ENCODE peak calls at places on chromosomes 6 and 20, in nine cellular contexts. P is HFFc6; A is cerebellum; I is WTC11; V is left cardiac atrium; D is activated T-cell treated with anti-CD3 and anti-CD28 coated beads, Interleukin-2, amount 50 U/mL, for 1 hour; L is Daoy; W is A549; S is foreskin fibroblast. Q is an unnamed sample.

GRCh38 chr6:25138024-25138696 is 141.0 kb upstream of the CARMIL1 start:
- DNase-seq in D (peak), I (no peak), W (peak), S (peak), P (peak), L (peak), A (no peak), V (peak), Q (no peak)

GRCh38 chr6:128057541-128058335 is 156.9 kb upstream of the THEMIS start:
- DNase-seq in P (peak), S (peak), I (no peak), L (no peak), W (no peak), D (no peak), V (no peak), A (no peak), Q (no peak)

GRCh38 chr20:10115021-10115420 is 80.2 kb downstream of the ANKEF1 start:
- DNase-seq in A (no peak), L (peak), V (no peak), S (peak), P (peak), I (no peak), D (no peak), W (no peak), Q (no peak)

GRCh38 chr6:116969211-116969863 is 92.3 kb downstream of the RFX6 start:
- DNase-seq in L (peak), I (no peak), V (peak), W (peak), S (peak), P (peak), D (no peak), A (peak), Q (peak)

GRCh38 chr6:144582939-144583613 is 297.9 kb downstream of the UTRN start:
- DNase-seq in W (no peak), V (peak), D (peak), P (no peak), A (no peak), L (no peak), I (peak), S (peak), Q (peak)

GRCh38 chr20:12409501-12409900 is 491.8 kb downstream of the BTBD3 start:
- DNase-seq in D (no peak), V (no peak), P (no peak), W (no peak), S (no peak), A (no peak), I (no peak), L (no peak), Q (no peak)

GRCh38 chr6:29631209-29631810 is 1.7 kb downstream of the GABBR1 start:
- DNase-seq in P (no peak), L (no peak), D (no peak), W (no peak), I (peak), A (no peak), V (no peak), S (no peak), Q (peak)

GRCh38 chr6:68738039-68738438 is 103.0 kb downstream of the ADGRB3 start:
- DNase-seq in S (no peak), I (no peak), P (no peak), A (no peak), W (no peak), L (no peak), D (no peak), V (no peak), Q (no peak)

GRCh38 chr6:1689141-1689540 is 79.4 kb downstream of the FOXC1 start:
- DNase-seq in P (peak), A (no peak), L (no peak), W (no peak), S (peak), I (no peak), V (no peak), D (no peak), Q (no peak)

GRCh38 chr6:145368075-145368474 is 367.2 kb downstream of the EPM2A start:
- DNase-seq in A (no peak), D (no peak), V (no peak), W (no peak), S (peak), P (no peak), I (no peak), L (no peak), Q (no peak)

GRCh38 chr20:62134735-62135231 is 8.4 kb downstream of the PSMA7 start:
- DNase-seq in W (no peak), L (no peak), A (no peak), V (no peak), D (no peak), P (no peak), S (peak), I (no peak), Q (no peak)

GRCh38 chr6:137218473-137218916 is 690 bp downstream of the IFNGR1 start:
- DNase-seq in S (peak), W (no peak), P (peak), I (no peak), L (peak), A (peak), D (no peak), V (no peak), Q (peak)

GRCh38 chr20:34112600-34113061 is 588 bp upstream of the EIF2S2 start:
- DNase-seq in D (no peak), L (peak), S (peak), A (no peak), I (peak), W (peak), V (no peak), P (no peak), Q (peak)

GRCh38 chr6:15280023-15280422 is 34.2 kb downstream of the JARID2 start:
- DNase-seq in I (no peak), A (no peak), W (no peak), S (no peak), V (no peak), L (no peak), P (peak), D (no peak), Q (no peak)

GRCh38 chr20:15611579-15611978 is 961.7 kb downstream of the KIF16B start:
- DNase-seq in S (no peak), V (no peak), L (no peak), W (no peak), I (no peak), A (no peak), P (no peak), D (no peak), Q (no peak)

GRCh38 chr6:52573295-52573694 is 3.6 kb downstream of the TRAM2 start:
- DNase-seq in P (peak), D (no peak), S (peak), I (no peak), V (no peak), W (no peak), A (no peak), L (no peak), Q (peak)

GRCh38 chr6:25041676-25042598 is 106.2 kb upstream of the RIPOR2 start:
- DNase-seq in D (peak), A (no peak), L (no peak), P (no peak), I (no peak), V (no peak), S (no peak), W (no peak), Q (no peak)

GRCh38 chr6:126831461-126831860 is 287.0 kb upstream of the RSPO3 start:
- DNase-seq in W (no peak), S (no peak), I (no peak), P (no peak), D (no peak), V (no peak), L (no peak), A (no peak), Q (no peak)

GRCh38 chr6:21769405-21769851 is 175.9 kb downstream of the SOX4 start:
- DNase-seq in L (peak), S (peak), V (peak), A (no peak), P (peak), I (peak), W (no peak), D (no peak), Q (peak)

GRCh38 chr20:21157006-21157405 is 31.1 kb downstream of the KIZ start:
- DNase-seq in A (no peak), P (no peak), S (no peak), L (no peak), W (no peak), V (no peak), D (no peak), I (no peak), Q (no peak)

GRCh38 chr20:1165941-1166340 is 18.8 kb downstream of the TMEM74B start:
- DNase-seq in L (no peak), A (no peak), D (no peak), P (no peak), I (no peak), W (no peak), V (no peak), S (no peak), Q (no peak)

GRCh38 chr20:44231713-44232468 is 15.2 kb upstream of the GDAP1L1 start:
- DNase-seq in W (peak), V (no peak), D (no peak), P (no peak), L (peak), I (peak), A (no peak), S (no peak), Q (peak)

GRCh38 chr6:44254201-44254956 is 2.9 kb downstream of the SLC35B2 start:
- DNase-seq in V (no peak), P (no peak), I (no peak), D (no peak), L (peak), A (no peak), S (no peak), W (no peak), Q (no peak)

GRCh38 chr6:117188627-117189201 is 76.6 kb upstream of the VGLL2 start:
- DNase-seq in W (no peak), S (no peak), L (no peak), A (no peak), D (no peak), V (no peak), I (no peak), P (no peak), Q (peak)

GRCh38 chr6:160089534-160089897 is 32.1 kb upstream of the SLC22A1 start:
- DNase-seq in A (no peak), D (no peak), L (no peak), I (no peak), W (no peak), P (no peak), S (no peak), V (no peak), Q (no peak)

GRCh38 chr20:43942661-43943285 is 28.1 kb downstream of the TOX2 start:
- DNase-seq in D (peak), W (peak), S (peak), A (no peak), V (no peak), L (peak), I (no peak), P (peak), Q (no peak)

GRCh38 chr20:44211177-44212039 is 837 bp upstream of the OSER1 start:
- DNase-seq in P (peak), S (peak), A (peak), D (no peak), I (no peak), V (no peak), L (peak), W (no peak), Q (peak)

GRCh38 chr6:21615504-21615903 is 22.0 kb downstream of the SOX4 start:
- DNase-seq in I (no peak), W (no peak), L (peak), A (no peak), D (no peak), P (no peak), V (no peak), S (no peak), Q (no peak)

GRCh38 chr6:113120577-113121285 is 736.4 kb upstream of the MARCKS start:
- DNase-seq in L (peak), P (peak), S (peak), W (peak), I (no peak), V (no peak), A (no peak), D (no peak), Q (peak)

GRCh38 chr20:46128310-46129151 is 10.4 kb downstream of the CD40 start:
- DNase-seq in I (peak), P (no peak), S (no peak), L (peak), V (peak), W (peak), A (peak), D (no peak), Q (peak)

GRCh38 chr6:14452567-14453527 is 335.3 kb downstream of the CD83 start:
- DNase-seq in S (no peak), W (no peak), V (no peak), P (no peak), A (peak), D (peak), I (no peak), L (no peak), Q (no peak)

GRCh38 chr6:80566361-80566760 is 459.9 kb downstream of the BCKDHB start:
- DNase-seq in L (no peak), D (no peak), V (no peak), S (no peak), P (no peak), W (no peak), A (no peak), I (no peak), Q (no peak)

GRCh38 chr6:120945905-120946594 is 388.2 kb downstream of the TBC1D32 start:
- DNase-seq in D (no peak), A (no peak), P (no peak), S (no peak), V (no peak), W (no peak), L (no peak), I (no peak), Q (no peak)

GRCh38 chr6:118100763-118101162 is 193.7 kb downstream of the SLC35F1 start:
- DNase-seq in L (no peak), A (no peak), V (no peak), W (no peak), I (no peak), S (no peak), D (no peak), P (no peak), Q (no peak)

Q was measured in neural progenitor cell.